ENCODE peak calls at places on chromosomes 16 and 17, in nine cellular contexts. O is hepatocyte; U is AG04450; S is heart right ventricle; T is lower lobe of right lung; P is GM23248; K is RWPE1; Y is CD4-positive, alpha-beta memory T cell; M is cardiac muscle cell. R is an unnamed sample.
A peak's percentile ranks its signal among the peaks of the same experiment; 100 is the strongest.

GRCh38 chr16:29808219-29808900 is 2.0 kb downstream of the MAZ start:
- DNase-seq in S (no peak), U (no peak), T (no peak), O (no peak), P (no peak), Y (peak; percentile 73), K (no peak), M (no peak), R (no peak)

GRCh38 chr17:55830210-55830609 is 79.4 kb downstream of the PCTP start:
- DNase-seq in S (no peak), K (no peak), O (no peak), T (no peak), M (no peak), Y (no peak), P (no peak), U (no peak), R (no peak)

GRCh38 chr17:59369026-59369724 is 37.7 kb downstream of the YPEL2 start:
- DNase-seq in M (no peak), K (no peak), Y (no peak), O (no peak), T (no peak), S (no peak), P (peak; percentile 52), U (no peak), R (no peak)

GRCh38 chr16:56793504-56793903 is 63.6 kb downstream of the NUP93 start:
- DNase-seq in M (peak; percentile 20), O (peak; percentile 25), K (no peak), P (peak; percentile 52), Y (no peak), T (no peak), S (no peak), U (no peak), R (peak; percentile 67)

GRCh38 chr16:49503242-49504022 is 129.8 kb downstream of the C16orf78 start:
- DNase-seq in M (no peak), K (no peak), Y (no peak), T (no peak), O (no peak), P (no peak), S (no peak), U (no peak), R (no peak)

GRCh38 chr16:22383827-22384226 is 9.4 kb upstream of the CDR2 start:
- DNase-seq in S (no peak), P (no peak), T (no peak), U (no peak), K (no peak), M (no peak), O (no peak), Y (no peak), R (no peak)

GRCh38 chr16:48609453-48610023 is 442 bp downstream of the N4BP1 start:
- DNase-seq in O (peak; percentile 79), Y (peak; percentile 61), K (peak; percentile 39), U (no peak), T (peak; percentile 82), P (peak; percentile 83), M (peak; percentile 80), S (peak; percentile 78), R (peak; percentile 69)

GRCh38 chr17:64149196-64149595 is 19.3 kb upstream of the ERN1 start:
- DNase-seq in U (no peak), K (no peak), O (no peak), M (no peak), S (no peak), T (no peak), Y (no peak), P (no peak), R (no peak)

GRCh38 chr17:70011750-70012149 is 63.3 kb upstream of the KCNJ16 start:
- DNase-seq in Y (no peak), S (no peak), T (no peak), M (no peak), U (no peak), O (no peak), K (no peak), P (no peak), R (no peak)
- H3K27ac ChIP-seq in Y (no peak overlapping the region), S (no peak overlapping the region), T (no peak overlapping the region), M (no peak overlapping the region), U (no peak overlapping the region), O (no peak overlapping the region), K (no peak overlapping the region), P (no peak overlapping the region), R (no peak overlapping the region)

GRCh38 chr17:68255151-68255550 is 7.3 kb downstream of the AMZ2 start:
- DNase-seq in M (no peak), U (no peak), K (no peak), P (no peak), T (no peak), O (no peak), Y (no peak), S (no peak), R (no peak)
- H3K27ac ChIP-seq in M (no peak overlapping the region), U (no peak overlapping the region), K (no peak overlapping the region), P (no peak overlapping the region), T (no peak overlapping the region), O (no peak overlapping the region), Y (peak overlapping the region; percentile 88), S (no peak overlapping the region), R (no peak overlapping the region)

GRCh38 chr17:45070809-45071208 is 9.7 kb downstream of the NMT1 start:
- DNase-seq in U (no peak), O (no peak), P (no peak), K (no peak), Y (no peak), T (no peak), M (no peak), S (no peak), R (no peak)
- H3K27ac ChIP-seq in U (no peak overlapping the region), O (no peak overlapping the region), P (no peak overlapping the region), K (peak overlapping the region; percentile 56), Y (no peak overlapping the region), T (no peak overlapping the region), M (no peak overlapping the region), S (peak overlapping the region; percentile 50), R (no peak overlapping the region)

GRCh38 chr16:87464691-87465300 is 28.0 kb downstream of the ZCCHC14 start:
- DNase-seq in O (peak; percentile 80), M (peak; percentile 49), Y (peak; percentile 65), P (peak; percentile 98), T (peak; percentile 75), S (peak; percentile 60), U (peak; percentile 88), K (peak; percentile 57), R (peak; percentile 91)

GRCh38 chr16:87463722-87464690 is 28.8 kb downstream of the ZCCHC14 start:
- DNase-seq in K (no peak), T (no peak), M (no peak), S (no peak), O (peak; percentile 42), Y (peak; percentile 67), P (peak; percentile 79), U (peak; percentile 54), R (peak; percentile 53)

GRCh38 chr16:87466975-87467501 is 25.8 kb downstream of the ZCCHC14 start:
- DNase-seq in S (no peak), O (no peak), Y (no peak), T (no peak), K (no peak), U (no peak), P (no peak), M (no peak), R (no peak)

GRCh38 chr16:87468550-87468949 is 24.3 kb downstream of the ZCCHC14 start:
- DNase-seq in U (no peak), T (no peak), S (no peak), O (no peak), M (no peak), K (no peak), P (no peak), Y (no peak), R (no peak)

GRCh38 chr16:87465306-87465705 is 27.5 kb downstream of the ZCCHC14 start:
- DNase-seq in M (no peak), T (peak; percentile 90), O (peak; percentile 79), Y (no peak), U (peak; percentile 52), K (peak; percentile 85), S (peak; percentile 63), P (peak; percentile 93), R (peak; percentile 98)
- H3K27ac ChIP-seq in M (peak overlapping the region; percentile 92), T (peak overlapping the region; percentile 88), O (peak overlapping the region; percentile 94), Y (no peak overlapping the region), U (peak overlapping the region; percentile 100), K (peak overlapping the region; percentile 94), S (peak overlapping the region; percentile 87), P (peak overlapping the region; percentile 100), R (no peak overlapping the region)

GRCh38 chr16:15996432-15997109 is 47.2 kb downstream of the ABCC1 start:
- DNase-seq in M (no peak), T (no peak), K (peak; percentile 68), O (peak; percentile 10), Y (no peak), U (peak; percentile 73), S (peak; percentile 28), P (peak; percentile 87), R (peak; percentile 48)

GRCh38 chr16:15993541-15993940 is 44.1 kb downstream of the ABCC1 start:
- DNase-seq in Y (no peak), U (no peak), T (no peak), M (no peak), P (peak; percentile 60), K (no peak), S (no peak), O (no peak), R (peak; percentile 64)

GRCh38 chr16:15993128-15993527 is 43.7 kb downstream of the ABCC1 start:
- DNase-seq in P (no peak), K (no peak), T (no peak), O (no peak), Y (no peak), M (no peak), S (no peak), U (no peak), R (no peak)

GRCh38 chr16:15990902-15991301 is 41.5 kb downstream of the ABCC1 start:
- DNase-seq in Y (no peak), U (no peak), M (no peak), P (no peak), S (no peak), T (no peak), K (no peak), O (no peak), R (no peak)

GRCh38 chr16:15993946-15994665 is 44.7 kb downstream of the ABCC1 start:
- DNase-seq in P (peak; percentile 69), K (no peak), S (no peak), T (no peak), M (no peak), U (no peak), O (no peak), Y (no peak), R (no peak)
- H3K27ac ChIP-seq in P (peak overlapping the region; percentile 73), K (peak overlapping the region; percentile 58), S (peak overlapping the region; percentile 29), T (no peak overlapping the region), M (no peak overlapping the region), U (peak overlapping the region; percentile 50), O (no peak overlapping the region), Y (no peak overlapping the region), R (no peak overlapping the region)

GRCh38 chr17:7242717-7243576 is 698 bp upstream of the GABARAP start:
- DNase-seq in Y (peak; percentile 95), K (peak; percentile 71), T (peak; percentile 97), P (peak; percentile 97), O (peak; percentile 98), U (peak; percentile 91), S (peak; percentile 96), M (peak; percentile 98), R (peak; percentile 93)
- H3K27ac ChIP-seq in Y (peak overlapping the region; percentile 96), K (peak overlapping the region; percentile 90), T (peak overlapping the region; percentile 96), P (peak overlapping the region; percentile 99), O (peak overlapping the region; percentile 97), U (peak overlapping the region; percentile 94), S (peak overlapping the region; percentile 99), M (peak overlapping the region; percentile 98), R (peak overlapping the region; percentile 99)

DNA sequence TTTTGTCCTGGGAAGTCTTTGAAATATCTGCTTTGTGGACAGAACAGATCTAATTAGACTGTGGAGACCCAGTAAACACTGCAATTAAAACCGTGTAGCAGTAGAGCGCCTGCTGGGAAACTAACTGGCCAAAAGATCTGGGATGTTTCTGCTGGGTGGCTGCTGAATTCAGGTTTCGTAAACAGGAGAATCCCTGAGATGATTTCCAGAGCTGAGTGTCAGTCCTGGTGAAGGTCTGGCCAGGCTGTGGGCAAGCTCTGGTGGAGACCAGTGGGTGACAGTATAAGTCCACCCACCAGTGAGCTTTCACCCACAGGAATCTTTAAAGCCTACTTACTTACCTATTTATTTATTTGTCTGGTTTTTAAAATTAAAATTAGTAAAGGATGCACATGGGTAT is 257.2 kb downstream of the IRF8 start:
- DNase-seq in T (no peak), K (no peak), S (no peak), Y (no peak), U (no peak), P (no peak), O (no peak), M (no peak), R (no peak)
- H3K27ac ChIP-seq in T (no peak overlapping the region), K (no peak overlapping the region), S (no peak overlapping the region), Y (no peak overlapping the region), U (no peak overlapping the region), P (no peak overlapping the region), O (no peak overlapping the region), M (no peak overlapping the region), R (no peak overlapping the region)